ENCODE peak calls at places on chromosomes 4 and X, in seven cellular contexts. One of them, this sample, is unnamed.

GRCh38 chr4:137651128-137651527 is 118.8 kb upstream of the PCDH18 start:
- DNase-seq in kidney tubule cell: peak
- DNase-seq in myocyte: peak
- DNase-seq in CD4-positive, CD25-positive, alpha-beta regulatory T cell: no peak
- DNase-seq in fibroblast of the conjunctiva: no peak
- DNase-seq in ovary: no peak
- DNase-seq in activated naive CD8-positive, alpha-beta T cell treated with anti-CD3 and anti-CD28 coated beads for 36 hours: no peak
- DNase-seq in this sample: peak

GRCh38 chr4:76990288-76991080 is 40.9 kb downstream of the SEPTIN11 start:
- DNase-seq in kidney tubule cell: peak
- DNase-seq in myocyte: peak
- DNase-seq in CD4-positive, CD25-positive, alpha-beta regulatory T cell: no peak
- DNase-seq in fibroblast of the conjunctiva: no peak
- DNase-seq in ovary: no peak
- DNase-seq in activated naive CD8-positive, alpha-beta T cell treated with anti-CD3 and anti-CD28 coated beads for 36 hours: no peak
- DNase-seq in this sample: peak

GRCh38 chr4:174406416-174406815 is 115.9 kb downstream of the HPGD start:
- DNase-seq in kidney tubule cell: no peak
- DNase-seq in myocyte: no peak
- DNase-seq in CD4-positive, CD25-positive, alpha-beta regulatory T cell: no peak
- DNase-seq in fibroblast of the conjunctiva: no peak
- DNase-seq in ovary: no peak
- DNase-seq in activated naive CD8-positive, alpha-beta T cell treated with anti-CD3 and anti-CD28 coated beads for 36 hours: no peak
- DNase-seq in this sample: no peak

GRCh38 chr4:12902735-12903134 is 581.4 kb downstream of the RAB28 start:
- DNase-seq in kidney tubule cell: no peak
- DNase-seq in myocyte: peak
- DNase-seq in CD4-positive, CD25-positive, alpha-beta regulatory T cell: no peak
- DNase-seq in fibroblast of the conjunctiva: no peak
- DNase-seq in ovary: no peak
- DNase-seq in activated naive CD8-positive, alpha-beta T cell treated with anti-CD3 and anti-CD28 coated beads for 36 hours: no peak
- DNase-seq in this sample: no peak

GRCh38 chrX:70979136-70979762 is 48.4 kb upstream of the SLC7A3 start:
- DNase-seq in kidney tubule cell: peak
- DNase-seq in myocyte: peak
- DNase-seq in CD4-positive, CD25-positive, alpha-beta regulatory T cell: peak
- DNase-seq in fibroblast of the conjunctiva: peak
- DNase-seq in ovary: no peak
- DNase-seq in activated naive CD8-positive, alpha-beta T cell treated with anti-CD3 and anti-CD28 coated beads for 36 hours: no peak
- DNase-seq in this sample: peak

GRCh38 chr4:64000241-64000640 is 409.0 kb downstream of the TECRL start:
- DNase-seq in kidney tubule cell: no peak
- DNase-seq in myocyte: no peak
- DNase-seq in CD4-positive, CD25-positive, alpha-beta regulatory T cell: no peak
- DNase-seq in fibroblast of the conjunctiva: no peak
- DNase-seq in ovary: no peak
- DNase-seq in activated naive CD8-positive, alpha-beta T cell treated with anti-CD3 and anti-CD28 coated beads for 36 hours: no peak
- DNase-seq in this sample: no peak

GRCh38 chr4:129446074-129446473 is 350.1 kb downstream of the C4orf33 start:
- DNase-seq in kidney tubule cell: peak
- DNase-seq in myocyte: no peak
- DNase-seq in CD4-positive, CD25-positive, alpha-beta regulatory T cell: no peak
- DNase-seq in fibroblast of the conjunctiva: no peak
- DNase-seq in ovary: no peak
- DNase-seq in activated naive CD8-positive, alpha-beta T cell treated with anti-CD3 and anti-CD28 coated beads for 36 hours: no peak
- DNase-seq in this sample: no peak

GRCh38 chr4:150007512-150007911 is 70.7 kb upstream of the DCLK2 start:
- DNase-seq in kidney tubule cell: peak
- DNase-seq in myocyte: peak
- DNase-seq in CD4-positive, CD25-positive, alpha-beta regulatory T cell: no peak
- DNase-seq in fibroblast of the conjunctiva: no peak
- DNase-seq in ovary: no peak
- DNase-seq in activated naive CD8-positive, alpha-beta T cell treated with anti-CD3 and anti-CD28 coated beads for 36 hours: no peak
- DNase-seq in this sample: peak

GRCh38 chr4:11618666-11619282 is 190.1 kb upstream of the HS3ST1 start:
- DNase-seq in kidney tubule cell: peak
- DNase-seq in myocyte: no peak
- DNase-seq in CD4-positive, CD25-positive, alpha-beta regulatory T cell: no peak
- DNase-seq in fibroblast of the conjunctiva: no peak
- DNase-seq in ovary: no peak
- DNase-seq in activated naive CD8-positive, alpha-beta T cell treated with anti-CD3 and anti-CD28 coated beads for 36 hours: no peak
- DNase-seq in this sample: no peak

GRCh38 chr4:145567471-145567870 is 51.7 kb upstream of the MMAA start:
- DNase-seq in kidney tubule cell: no peak
- DNase-seq in myocyte: no peak
- DNase-seq in CD4-positive, CD25-positive, alpha-beta regulatory T cell: no peak
- DNase-seq in fibroblast of the conjunctiva: no peak
- DNase-seq in ovary: no peak
- DNase-seq in activated naive CD8-positive, alpha-beta T cell treated with anti-CD3 and anti-CD28 coated beads for 36 hours: no peak
- DNase-seq in this sample: no peak

GRCh38 chrX:138858438-138858837 is 146.9 kb upstream of the FGF13 start:
- DNase-seq in kidney tubule cell: peak
- DNase-seq in myocyte: peak
- DNase-seq in CD4-positive, CD25-positive, alpha-beta regulatory T cell: no peak
- DNase-seq in fibroblast of the conjunctiva: no peak
- DNase-seq in ovary: no peak
- DNase-seq in activated naive CD8-positive, alpha-beta T cell treated with anti-CD3 and anti-CD28 coated beads for 36 hours: no peak
- DNase-seq in this sample: peak

GRCh38 chrX:10617186-10617963 is 3.0 kb downstream of the MID1 start:
- DNase-seq in kidney tubule cell: no peak
- DNase-seq in myocyte: peak
- DNase-seq in CD4-positive, CD25-positive, alpha-beta regulatory T cell: no peak
- DNase-seq in fibroblast of the conjunctiva: no peak
- DNase-seq in ovary: no peak
- DNase-seq in activated naive CD8-positive, alpha-beta T cell treated with anti-CD3 and anti-CD28 coated beads for 36 hours: no peak
- DNase-seq in this sample: no peak

GRCh38 chr4:70895405-70895804 is 6.8 kb upstream of the MOB1B start:
- DNase-seq in kidney tubule cell: peak
- DNase-seq in myocyte: peak
- DNase-seq in CD4-positive, CD25-positive, alpha-beta regulatory T cell: no peak
- DNase-seq in fibroblast of the conjunctiva: no peak
- DNase-seq in ovary: no peak
- DNase-seq in activated naive CD8-positive, alpha-beta T cell treated with anti-CD3 and anti-CD28 coated beads for 36 hours: no peak
- DNase-seq in this sample: peak

GRCh38 chr4:91058345-91058744 is 931.2 kb downstream of the CCSER1 start:
- DNase-seq in kidney tubule cell: peak
- DNase-seq in myocyte: peak
- DNase-seq in CD4-positive, CD25-positive, alpha-beta regulatory T cell: no peak
- DNase-seq in fibroblast of the conjunctiva: no peak
- DNase-seq in ovary: no peak
- DNase-seq in activated naive CD8-positive, alpha-beta T cell treated with anti-CD3 and anti-CD28 coated beads for 36 hours: no peak
- DNase-seq in this sample: peak

GRCh38 chr4:95705323-95705722 is 134.6 kb upstream of the PDHA2 start:
- DNase-seq in kidney tubule cell: no peak
- DNase-seq in myocyte: no peak
- DNase-seq in CD4-positive, CD25-positive, alpha-beta regulatory T cell: no peak
- DNase-seq in fibroblast of the conjunctiva: no peak
- DNase-seq in ovary: no peak
- DNase-seq in activated naive CD8-positive, alpha-beta T cell treated with anti-CD3 and anti-CD28 coated beads for 36 hours: no peak
- DNase-seq in this sample: no peak

GRCh38 chr4:29058519-29058918 is 1661.7 kb upstream of the PCDH7 start:
- DNase-seq in kidney tubule cell: no peak
- DNase-seq in myocyte: peak
- DNase-seq in CD4-positive, CD25-positive, alpha-beta regulatory T cell: no peak
- DNase-seq in fibroblast of the conjunctiva: no peak
- DNase-seq in ovary: no peak
- DNase-seq in activated naive CD8-positive, alpha-beta T cell treated with anti-CD3 and anti-CD28 coated beads for 36 hours: no peak
- DNase-seq in this sample: no peak

GRCh38 chrX:151814767-151815166 is 80.2 kb downstream of the CNGA2 start:
- DNase-seq in kidney tubule cell: no peak
- DNase-seq in myocyte: no peak
- DNase-seq in CD4-positive, CD25-positive, alpha-beta regulatory T cell: no peak
- DNase-seq in fibroblast of the conjunctiva: no peak
- DNase-seq in ovary: no peak
- DNase-seq in activated naive CD8-positive, alpha-beta T cell treated with anti-CD3 and anti-CD28 coated beads for 36 hours: no peak
- DNase-seq in this sample: no peak

GRCh38 chrX:107552976-107553375 is 75.3 kb upstream of the PRPS1 start:
- DNase-seq in kidney tubule cell: no peak
- DNase-seq in myocyte: no peak
- DNase-seq in CD4-positive, CD25-positive, alpha-beta regulatory T cell: no peak
- DNase-seq in fibroblast of the conjunctiva: no peak
- DNase-seq in ovary: no peak
- DNase-seq in activated naive CD8-positive, alpha-beta T cell treated with anti-CD3 and anti-CD28 coated beads for 36 hours: no peak
- DNase-seq in this sample: no peak

GRCh38 chrX:110409925-110410324 is 51.3 kb downstream of the RTL9 start:
- DNase-seq in kidney tubule cell: peak
- DNase-seq in myocyte: peak
- DNase-seq in CD4-positive, CD25-positive, alpha-beta regulatory T cell: no peak
- DNase-seq in fibroblast of the conjunctiva: no peak
- DNase-seq in ovary: no peak
- DNase-seq in activated naive CD8-positive, alpha-beta T cell treated with anti-CD3 and anti-CD28 coated beads for 36 hours: no peak
- DNase-seq in this sample: peak

GRCh38 chr4:2646386-2647149 is 109.6 kb downstream of the TNIP2 start:
- DNase-seq in kidney tubule cell: no peak
- DNase-seq in myocyte: no peak
- DNase-seq in CD4-positive, CD25-positive, alpha-beta regulatory T cell: no peak
- DNase-seq in fibroblast of the conjunctiva: no peak
- DNase-seq in ovary: no peak
- DNase-seq in activated naive CD8-positive, alpha-beta T cell treated with anti-CD3 and anti-CD28 coated beads for 36 hours: no peak
- DNase-seq in this sample: no peak

GRCh38 chr4:158496030-158496741 is 25.5 kb upstream of the RXFP1 start:
- DNase-seq in kidney tubule cell: peak
- DNase-seq in myocyte: peak
- DNase-seq in CD4-positive, CD25-positive, alpha-beta regulatory T cell: peak
- DNase-seq in fibroblast of the conjunctiva: no peak
- DNase-seq in ovary: no peak
- DNase-seq in activated naive CD8-positive, alpha-beta T cell treated with anti-CD3 and anti-CD28 coated beads for 36 hours: peak
- DNase-seq in this sample: no peak

GRCh38 chr4:157992038-157992706 is 180.7 kb downstream of the GASK1B start:
- DNase-seq in kidney tubule cell: peak
- DNase-seq in myocyte: peak
- DNase-seq in CD4-positive, CD25-positive, alpha-beta regulatory T cell: peak
- DNase-seq in fibroblast of the conjunctiva: peak
- DNase-seq in ovary: no peak
- DNase-seq in activated naive CD8-positive, alpha-beta T cell treated with anti-CD3 and anti-CD28 coated beads for 36 hours: no peak
- DNase-seq in this sample: peak

GRCh38 chrX:150478496-150479492 is 89.6 kb upstream of the MTM1 start:
- DNase-seq in kidney tubule cell: no peak
- DNase-seq in myocyte: no peak
- DNase-seq in CD4-positive, CD25-positive, alpha-beta regulatory T cell: peak
- DNase-seq in fibroblast of the conjunctiva: no peak
- DNase-seq in ovary: no peak
- DNase-seq in activated naive CD8-positive, alpha-beta T cell treated with anti-CD3 and anti-CD28 coated beads for 36 hours: peak
- DNase-seq in this sample: no peak

GRCh38 chr4:171639540-171639939 is 173.7 kb upstream of the GALNTL6 start:
- DNase-seq in kidney tubule cell: no peak
- DNase-seq in myocyte: no peak
- DNase-seq in CD4-positive, CD25-positive, alpha-beta regulatory T cell: no peak
- DNase-seq in fibroblast of the conjunctiva: no peak
- DNase-seq in ovary: no peak
- DNase-seq in activated naive CD8-positive, alpha-beta T cell treated with anti-CD3 and anti-CD28 coated beads for 36 hours: no peak
- DNase-seq in this sample: no peak

GRCh38 chrX:108437354-108437753 is 868 bp downstream of the COL4A6 start:
- DNase-seq in kidney tubule cell: no peak
- DNase-seq in myocyte: no peak
- DNase-seq in CD4-positive, CD25-positive, alpha-beta regulatory T cell: no peak
- DNase-seq in fibroblast of the conjunctiva: no peak
- DNase-seq in ovary: no peak
- DNase-seq in activated naive CD8-positive, alpha-beta T cell treated with anti-CD3 and anti-CD28 coated beads for 36 hours: no peak
- DNase-seq in this sample: no peak

GRCh38 chr4:54226399-54227260 is 2.5 kb upstream of the PDGFRA start:
- DNase-seq in kidney tubule cell: no peak
- DNase-seq in myocyte: no peak
- DNase-seq in CD4-positive, CD25-positive, alpha-beta regulatory T cell: no peak
- DNase-seq in fibroblast of the conjunctiva: peak
- DNase-seq in ovary: peak
- DNase-seq in activated naive CD8-positive, alpha-beta T cell treated with anti-CD3 and anti-CD28 coated beads for 36 hours: no peak
- DNase-seq in this sample: no peak

GRCh38 chr4:85886665-85887064 is 411.7 kb downstream of the ARHGAP24 start:
- DNase-seq in kidney tubule cell: no peak
- DNase-seq in myocyte: no peak
- DNase-seq in CD4-positive, CD25-positive, alpha-beta regulatory T cell: no peak
- DNase-seq in fibroblast of the conjunctiva: no peak
- DNase-seq in ovary: no peak
- DNase-seq in activated naive CD8-positive, alpha-beta T cell treated with anti-CD3 and anti-CD28 coated beads for 36 hours: no peak
- DNase-seq in this sample: no peak

GRCh38 chr4:40309250-40309774 is 25.8 kb upstream of the CHRNA9 start:
- DNase-seq in kidney tubule cell: peak
- DNase-seq in myocyte: peak
- DNase-seq in CD4-positive, CD25-positive, alpha-beta regulatory T cell: peak
- DNase-seq in fibroblast of the conjunctiva: peak
- DNase-seq in ovary: peak
- DNase-seq in activated naive CD8-positive, alpha-beta T cell treated with anti-CD3 and anti-CD28 coated beads for 36 hours: peak
- DNase-seq in this sample: peak

GRCh38 chrX:95950679-95951078 is 734.0 kb upstream of the DIAPH2 start:
- DNase-seq in kidney tubule cell: no peak
- DNase-seq in myocyte: no peak
- DNase-seq in CD4-positive, CD25-positive, alpha-beta regulatory T cell: no peak
- DNase-seq in fibroblast of the conjunctiva: no peak
- DNase-seq in ovary: no peak
- DNase-seq in activated naive CD8-positive, alpha-beta T cell treated with anti-CD3 and anti-CD28 coated beads for 36 hours: no peak
- DNase-seq in this sample: no peak

GRCh38 chrX:12771445-12772069 is 19.7 kb upstream of the PRPS2 start:
- DNase-seq in kidney tubule cell: peak
- DNase-seq in myocyte: no peak
- DNase-seq in CD4-positive, CD25-positive, alpha-beta regulatory T cell: peak
- DNase-seq in fibroblast of the conjunctiva: peak
- DNase-seq in ovary: no peak
- DNase-seq in activated naive CD8-positive, alpha-beta T cell treated with anti-CD3 and anti-CD28 coated beads for 36 hours: peak
- DNase-seq in this sample: peak

GRCh38 chrX:2383144-2383543 is 117.6 kb downstream of the DHRSX start:
- DNase-seq in kidney tubule cell: no peak
- DNase-seq in myocyte: no peak
- DNase-seq in CD4-positive, CD25-positive, alpha-beta regulatory T cell: no peak
- DNase-seq in fibroblast of the conjunctiva: no peak
- DNase-seq in ovary: no peak
- DNase-seq in activated naive CD8-positive, alpha-beta T cell treated with anti-CD3 and anti-CD28 coated beads for 36 hours: no peak
- DNase-seq in this sample: no peak

GRCh38 chr4:175787948-175788347 is 24.1 kb downstream of the GPM6A start:
- DNase-seq in kidney tubule cell: no peak
- DNase-seq in myocyte: no peak
- DNase-seq in CD4-positive, CD25-positive, alpha-beta regulatory T cell: no peak
- DNase-seq in fibroblast of the conjunctiva: no peak
- DNase-seq in ovary: no peak
- DNase-seq in activated naive CD8-positive, alpha-beta T cell treated with anti-CD3 and anti-CD28 coated beads for 36 hours: no peak
- DNase-seq in this sample: no peak

GRCh38 chrX:9340619-9341304 is 124.1 kb upstream of the TBL1X start:
- DNase-seq in kidney tubule cell: no peak
- DNase-seq in myocyte: peak
- DNase-seq in CD4-positive, CD25-positive, alpha-beta regulatory T cell: peak
- DNase-seq in fibroblast of the conjunctiva: no peak
- DNase-seq in ovary: peak
- DNase-seq in activated naive CD8-positive, alpha-beta T cell treated with anti-CD3 and anti-CD28 coated beads for 36 hours: peak
- DNase-seq in this sample: peak

GRCh38 chr4:143391261-143391660 is 54.6 kb downstream of the GAB1 start:
- DNase-seq in kidney tubule cell: no peak
- DNase-seq in myocyte: no peak
- DNase-seq in CD4-positive, CD25-positive, alpha-beta regulatory T cell: no peak
- DNase-seq in fibroblast of the conjunctiva: no peak
- DNase-seq in ovary: no peak
- DNase-seq in activated naive CD8-positive, alpha-beta T cell treated with anti-CD3 and anti-CD28 coated beads for 36 hours: no peak
- DNase-seq in this sample: no peak

GRCh38 chrX:106599411-106599810 is 12.4 kb upstream of the RADX start:
- DNase-seq in kidney tubule cell: no peak
- DNase-seq in myocyte: no peak
- DNase-seq in CD4-positive, CD25-positive, alpha-beta regulatory T cell: no peak
- DNase-seq in fibroblast of the conjunctiva: no peak
- DNase-seq in ovary: no peak
- DNase-seq in activated naive CD8-positive, alpha-beta T cell treated with anti-CD3 and anti-CD28 coated beads for 36 hours: no peak
- DNase-seq in this sample: no peak

GRCh38 chrX:5431823-5432222 is 796.8 kb downstream of the NLGN4X start:
- DNase-seq in kidney tubule cell: no peak
- DNase-seq in myocyte: no peak
- DNase-seq in CD4-positive, CD25-positive, alpha-beta regulatory T cell: no peak
- DNase-seq in fibroblast of the conjunctiva: no peak
- DNase-seq in ovary: no peak
- DNase-seq in activated naive CD8-positive, alpha-beta T cell treated with anti-CD3 and anti-CD28 coated beads for 36 hours: no peak
- DNase-seq in this sample: no peak

GRCh38 chr4:104693601-104694201 is 199.0 kb upstream of the CXXC4 start:
- DNase-seq in kidney tubule cell: peak
- DNase-seq in myocyte: no peak
- DNase-seq in CD4-positive, CD25-positive, alpha-beta regulatory T cell: peak
- DNase-seq in fibroblast of the conjunctiva: no peak
- DNase-seq in ovary: no peak
- DNase-seq in activated naive CD8-positive, alpha-beta T cell treated with anti-CD3 and anti-CD28 coated beads for 36 hours: no peak
- DNase-seq in this sample: no peak

GRCh38 chrX:32289356-32289755 is 922.0 kb downstream of the DMD start:
- DNase-seq in kidney tubule cell: no peak
- DNase-seq in myocyte: peak
- DNase-seq in CD4-positive, CD25-positive, alpha-beta regulatory T cell: no peak
- DNase-seq in fibroblast of the conjunctiva: no peak
- DNase-seq in ovary: no peak
- DNase-seq in activated naive CD8-positive, alpha-beta T cell treated with anti-CD3 and anti-CD28 coated beads for 36 hours: no peak
- DNase-seq in this sample: no peak

This sample was measured in LHCN-M2.